ENCODE peak calls at places on chromosome 10, in six cellular contexts. V, J, T, W, O and B are unnamed samples.
A peak's percentile ranks its signal among the peaks of the same experiment; 100 is the strongest.

GRCh38 chr10:1142596-1142995 is 86.4 kb downstream of the WDR37 start:
- DNase-seq in J (no peak), W (no peak), O (no peak), T (no peak), V (no peak), B (no peak)

GRCh38 chr10:91880310-91880709 is 29.0 kb downstream of the FGFBP3 start:
- DNase-seq in V (no peak), T (peak; percentile 70), O (no peak), W (no peak), J (no peak), B (peak; percentile 34)

GRCh38 chr10:114328278-114328812 is 76.0 kb downstream of the AFAP1L2 start:
- DNase-seq in W (no peak), O (no peak), J (no peak), T (no peak), V (no peak), B (no peak)

GRCh38 chr10:69317175-69318086 is 39.1 kb downstream of the HK1 start:
- DNase-seq in W (no peak), V (no peak), O (no peak), J (no peak), T (peak; percentile 82), B (peak; percentile 35)

GRCh38 chr10:43689618-43689954 is 40.9 kb upstream of the ZNF32 start:
- DNase-seq in T (peak; percentile 14), J (peak; percentile 68), O (peak; percentile 82), V (peak; percentile 75), W (no peak), B (peak; percentile 87)

GRCh38 chr10:61793760-61794713 is 107.5 kb upstream of the ARID5B start:
- DNase-seq in J (no peak), W (no peak), O (peak; percentile 11), V (no peak), T (peak; percentile 72), B (no peak)

GRCh38 chr10:97701438-97702064 is 12.0 kb upstream of the MARVELD1 start:
- DNase-seq in V (peak; percentile 64), O (peak; percentile 78), J (no peak), W (peak; percentile 56), T (peak; percentile 76), B (peak; percentile 85)

GRCh38 chr10:27252267-27253000 is 11.8 kb upstream of the ACBD5 start:
- DNase-seq in W (peak; percentile 78), J (peak; percentile 64), T (no peak), V (peak; percentile 82), O (no peak), B (peak; percentile 91)

GRCh38 chr10:130044067-130045061 is 66.3 kb downstream of the C10orf143 start:
- DNase-seq in T (no peak), V (no peak), J (no peak), W (no peak), O (no peak), B (no peak)

GRCh38 chr10:49298990-49299815 is at the start of gene C10orf71:
- DNase-seq in J (no peak), O (peak; percentile 36), T (no peak), V (peak; percentile 52), W (no peak), B (no peak)

GRCh38 chr10:124220547-124220946 is 127.1 kb upstream of the CHST15 start:
- DNase-seq in J (no peak), T (no peak), V (no peak), O (no peak), W (no peak), B (no peak)

GRCh38 chr10:63630928-63631685 is 109.9 kb downstream of the REEP3 start:
- DNase-seq in J (no peak), O (no peak), T (no peak), W (no peak), V (no peak), B (no peak)

GRCh38 chr10:93154531-93154930 is 80.8 kb downstream of the CYP26A1 start:
- DNase-seq in W (no peak), V (no peak), T (no peak), J (no peak), O (no peak), B (no peak)

DNA sequence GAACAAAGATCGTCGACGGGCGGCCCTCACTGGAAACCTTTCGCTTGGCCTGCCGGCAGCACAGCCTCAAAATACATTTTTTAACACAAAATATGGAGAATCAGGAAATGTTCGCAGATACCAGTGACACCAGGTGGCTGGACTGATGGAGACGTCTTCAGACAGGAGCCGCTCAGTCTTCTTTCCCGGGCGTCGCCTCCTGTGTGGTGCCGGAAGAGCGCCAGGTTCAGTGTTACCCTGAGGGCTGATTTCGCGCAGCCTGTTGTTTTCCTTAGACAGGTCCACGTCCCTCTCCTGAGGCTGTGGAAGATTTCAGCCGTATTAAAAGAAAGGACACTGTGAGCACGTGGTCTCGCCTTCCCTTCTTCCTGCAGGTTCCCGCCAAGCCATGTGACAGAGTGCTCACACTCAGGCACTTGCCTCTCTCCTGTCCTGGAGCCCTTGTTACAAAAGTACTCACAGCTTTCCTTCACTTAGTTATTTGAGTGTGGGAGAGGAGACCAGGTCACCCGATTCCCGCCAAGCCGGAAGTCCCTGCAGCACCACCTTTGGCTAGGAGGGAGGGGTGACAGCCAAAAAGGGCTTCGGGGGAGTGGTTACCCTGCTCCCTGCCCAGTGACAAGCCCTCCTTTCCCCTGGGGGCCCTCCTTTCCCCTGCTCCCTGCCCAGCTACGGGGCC is 21.7 kb upstream of the PWWP2B start:
- DNase-seq in J (no peak), T (no peak), W (no peak), V (peak; percentile 3), O (no peak), B (peak; percentile 82)
- H3K27me3 ChIP-seq in J (no peaks in the 10 kb centered on the region), T (no peaks in the 10 kb centered on the region), W (no peaks in the 10 kb centered on the region), V (no peaks in the 10 kb centered on the region), O (no peaks in the 10 kb centered on the region), B (no peaks in the 10 kb centered on the region)

GRCh38 chr10:68305889-68306288 is 26.0 kb upstream of the HNRNPH3 start:
- DNase-seq in W (no peak), J (no peak), T (no peak), O (no peak), V (no peak), B (no peak)
- H3K4me3 ChIP-seq in W (no peak overlapping the region), J (no peak overlapping the region), T (no peak overlapping the region), O (no peak overlapping the region), V (peak overlapping the region; percentile 39), B (no peak overlapping the region)

GRCh38 chr10:3091921-3092320 is 24.6 kb downstream of the PFKP start:
- DNase-seq in O (no peak), J (no peak), V (no peak), T (no peak), W (no peak), B (no peak)
- H3K27me3 ChIP-seq in O (no peaks in the 10 kb centered on the region), J (no peaks in the 10 kb centered on the region), V (no peaks in the 10 kb centered on the region), T (no peaks in the 10 kb centered on the region), W (no peaks in the 10 kb centered on the region), B (no peaks in the 10 kb centered on the region)

GRCh38 chr10:120077707-120078492 is 185.4 kb downstream of the SEC23IP start:
- DNase-seq in V (no peak), O (no peak), J (no peak), T (no peak), W (no peak), B (peak; percentile 23)
- H3K4me3 ChIP-seq in V (no peak overlapping the region), O (no peak overlapping the region), J (no peak overlapping the region), T (no peak overlapping the region), W (no peak overlapping the region), B (peak overlapping the region; percentile 7)

GRCh38 chr10:110794808-110795207 is 76.9 kb upstream of the PDCD4 start:
- DNase-seq in V (peak; percentile 79), J (no peak), O (no peak), T (no peak), W (no peak), B (no peak)

GRCh38 chr10:110793128-110793812 is 78.5 kb upstream of the PDCD4 start:
- DNase-seq in O (no peak), V (peak; percentile 52), J (no peak), W (no peak), T (no peak), B (no peak)

GRCh38 chr10:110792476-110792875 is 79.3 kb upstream of the PDCD4 start:
- DNase-seq in T (no peak), O (no peak), W (no peak), J (no peak), V (no peak), B (no peak)

GRCh38 chr10:110791541-110792073 is 80.1 kb upstream of the PDCD4 start:
- DNase-seq in W (no peak), V (no peak), O (no peak), J (no peak), T (no peak), B (no peak)

GRCh38 chr10:110793887-110794286 is 77.8 kb upstream of the PDCD4 start:
- DNase-seq in V (no peak), T (no peak), W (no peak), O (no peak), J (no peak), B (no peak)
- H3K27me3 ChIP-seq in V (no peaks in the 10 kb centered on the region), T (no peaks in the 10 kb centered on the region), W (no peaks in the 10 kb centered on the region), O (no peaks in the 10 kb centered on the region), J (no peaks in the 10 kb centered on the region), B (no peaks in the 10 kb centered on the region)

DNA sequence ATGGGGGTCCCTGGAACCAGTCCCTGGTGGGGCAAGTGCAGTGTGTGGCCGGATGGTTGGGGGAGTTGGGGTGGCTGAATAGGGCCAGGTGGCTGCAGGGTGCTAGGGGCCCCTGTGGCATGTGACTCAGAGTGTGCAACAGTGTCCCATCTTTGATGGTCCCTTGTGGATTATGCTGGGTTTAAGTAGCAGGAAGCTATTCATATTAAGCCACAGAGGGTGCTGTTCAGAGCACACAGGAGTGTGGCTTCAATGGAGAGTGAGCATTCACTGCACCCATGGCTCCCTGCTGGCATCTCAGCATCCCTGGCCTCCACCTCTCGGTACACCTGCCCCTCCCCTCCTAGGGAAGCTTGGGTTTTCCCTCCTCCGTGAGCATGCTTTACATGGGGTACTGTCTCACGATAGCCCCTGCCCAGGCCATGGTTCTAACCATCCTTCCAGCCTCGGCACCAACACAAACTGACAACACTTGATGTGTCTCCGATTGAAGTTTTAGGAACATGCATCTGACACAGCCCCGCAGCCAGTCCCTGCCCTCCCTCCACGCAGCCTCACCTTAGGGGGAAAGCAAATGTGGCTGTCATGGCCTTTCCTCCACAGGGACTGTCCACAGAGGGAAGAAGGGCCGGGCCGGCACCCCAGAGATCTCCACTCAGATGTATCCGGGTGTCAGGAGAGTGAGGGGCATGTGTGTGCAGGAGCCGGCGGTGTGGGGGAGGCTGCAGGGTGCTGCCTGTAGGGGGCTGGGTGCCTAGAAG is 30.4 kb upstream of the PPIF start:
- DNase-seq in W (no peak), J (no peak), T (peak; percentile 55), O (peak; percentile 45), V (no peak), B (peak; percentile 64)
- H3K4me3 ChIP-seq in W (peak overlapping the region; percentile 27), J (no peak overlapping the region), T (no peak overlapping the region), O (no peak overlapping the region), V (no peak overlapping the region), B (no peak overlapping the region)

GRCh38 chr10:122459586-122460273 is 1.6 kb upstream of the HTRA1 start:
- DNase-seq in O (no peak), J (peak; percentile 72), W (no peak), T (no peak), V (no peak), B (peak; percentile 54)

GRCh38 chr10:122460891-122461293 is 461 bp upstream of the HTRA1 start:
- DNase-seq in V (peak; percentile 20), T (no peak), W (no peak), J (peak; percentile 72), O (peak; percentile 46), B (no peak)

GRCh38 chr10:122462533-122463465 is 1.4 kb downstream of the HTRA1 start:
- DNase-seq in J (peak; percentile 81), W (no peak), V (peak; percentile 43), T (peak; percentile 19), O (peak; percentile 56), B (peak; percentile 67)

GRCh38 chr10:122461729-122462532 is 578 bp downstream of the HTRA1 start:
- DNase-seq in V (peak; percentile 78), J (peak; percentile 62), W (no peak), O (no peak), T (peak; percentile 15), B (peak; percentile 75)

GRCh38 chr10:122461367-122461728 is at the start of gene HTRA1:
- DNase-seq in O (peak; percentile 84), T (peak; percentile 45), W (no peak), V (peak; percentile 80), J (peak; percentile 88), B (peak; percentile 94)
- H3K27me3 ChIP-seq in O (no peaks in the 10 kb centered on the region), T (no peaks in the 10 kb centered on the region), W (peaks cover 28% of the 10 kb centered on the region), V (no peaks in the 10 kb centered on the region), J (no peaks in the 10 kb centered on the region), B (peaks cover 48% of the 10 kb centered on the region)